ENCODE peak calls at places on chromosome 3, in eight cellular contexts. One of them, this sample, is unnamed.

GRCh38 chr3:137105277-137105977 is 147.6 kb downstream of the IL20RB start:
- DNase-seq in HCT116: peak; percentile 52
- DNase-seq in left ventricle myocardium inferior: no peak
- DNase-seq in esophagus muscularis mucosa: no peak
- DNase-seq in neuronal stem cell: peak; percentile 80
- DNase-seq in Peyer's patch: no peak
- DNase-seq in psoas muscle: no peak
- DNase-seq in aorta: no peak
- DNase-seq in this sample: no peak

GRCh38 chr3:144770813-144771400 is 799.3 kb downstream of the DIPK2A start:
- DNase-seq in HCT116: peak; percentile 24
- DNase-seq in esophagus muscularis mucosa: no peak
- DNase-seq in psoas muscle: no peak
- DNase-seq in neuronal stem cell: peak; percentile 8
- DNase-seq in left ventricle myocardium inferior: no peak
- DNase-seq in Peyer's patch: no peak
- DNase-seq in aorta: no peak
- DNase-seq in this sample: no peak

GRCh38 chr3:175940243-175940642 is 1081.1 kb downstream of the NAALADL2 start:
- DNase-seq in aorta: no peak
- DNase-seq in Peyer's patch: no peak
- DNase-seq in neuronal stem cell: no peak
- DNase-seq in HCT116: no peak
- DNase-seq in left ventricle myocardium inferior: no peak
- DNase-seq in psoas muscle: no peak
- DNase-seq in esophagus muscularis mucosa: no peak
- DNase-seq in this sample: no peak

GRCh38 chr3:11157406-11157805 is 3.1 kb downstream of the HRH1 start:
- DNase-seq in neuronal stem cell: no peak
- DNase-seq in psoas muscle: no peak
- DNase-seq in Peyer's patch: no peak
- DNase-seq in HCT116: no peak
- DNase-seq in left ventricle myocardium inferior: no peak
- DNase-seq in aorta: no peak
- DNase-seq in esophagus muscularis mucosa: no peak
- DNase-seq in this sample: no peak

GRCh38 chr3:148861277-148861869 is 3.7 kb upstream of the CPA3 start:
- DNase-seq in Peyer's patch: no peak
- DNase-seq in esophagus muscularis mucosa: no peak
- DNase-seq in psoas muscle: no peak
- DNase-seq in neuronal stem cell: peak; percentile 9
- DNase-seq in HCT116: peak; percentile 40
- DNase-seq in aorta: no peak
- DNase-seq in left ventricle myocardium inferior: no peak
- DNase-seq in this sample: no peak

GRCh38 chr3:113117511-113118302 is 93.7 kb upstream of the BOC start:
- DNase-seq in neuronal stem cell: no peak
- DNase-seq in esophagus muscularis mucosa: no peak
- DNase-seq in aorta: no peak
- DNase-seq in HCT116: no peak
- DNase-seq in left ventricle myocardium inferior: no peak
- DNase-seq in psoas muscle: no peak
- DNase-seq in Peyer's patch: no peak
- DNase-seq in this sample: no peak

GRCh38 chr3:173584834-173585831 is 187.6 kb downstream of the NLGN1 start:
- DNase-seq in HCT116: no peak
- DNase-seq in esophagus muscularis mucosa: no peak
- DNase-seq in left ventricle myocardium inferior: peak; percentile 25
- DNase-seq in neuronal stem cell: peak; percentile 77
- DNase-seq in aorta: peak; percentile 73
- DNase-seq in psoas muscle: no peak
- DNase-seq in Peyer's patch: no peak
- DNase-seq in this sample: no peak

GRCh38 chr3:43285644-43286043 is 696 bp upstream of the SNRK start:
- DNase-seq in aorta: no peak
- DNase-seq in psoas muscle: no peak
- DNase-seq in left ventricle myocardium inferior: no peak
- DNase-seq in HCT116: no peak
- DNase-seq in Peyer's patch: no peak
- DNase-seq in esophagus muscularis mucosa: no peak
- DNase-seq in neuronal stem cell: peak; percentile 6
- DNase-seq in this sample: no peak

GRCh38 chr3:51944541-51945021 is 2.4 kb downstream of the PARP3 start:
- DNase-seq in Peyer's patch: no peak
- DNase-seq in aorta: peak; percentile 41
- DNase-seq in left ventricle myocardium inferior: no peak
- DNase-seq in esophagus muscularis mucosa: no peak
- DNase-seq in psoas muscle: no peak
- DNase-seq in HCT116: no peak
- DNase-seq in neuronal stem cell: no peak
- DNase-seq in this sample: no peak

GRCh38 chr3:153704115-153704514 is 417.1 kb upstream of the ARHGEF26 start:
- DNase-seq in neuronal stem cell: no peak
- DNase-seq in Peyer's patch: no peak
- DNase-seq in aorta: no peak
- DNase-seq in HCT116: no peak
- DNase-seq in esophagus muscularis mucosa: no peak
- DNase-seq in psoas muscle: no peak
- DNase-seq in left ventricle myocardium inferior: no peak
- DNase-seq in this sample: no peak

GRCh38 chr3:97793415-97794019 is 28.3 kb upstream of the CRYBG3 start:
- DNase-seq in left ventricle myocardium inferior: no peak
- DNase-seq in Peyer's patch: no peak
- DNase-seq in HCT116: peak; percentile 26
- DNase-seq in aorta: no peak
- DNase-seq in psoas muscle: no peak
- DNase-seq in neuronal stem cell: peak; percentile 23
- DNase-seq in esophagus muscularis mucosa: no peak
- DNase-seq in this sample: peak; percentile 80

GRCh38 chr3:100899440-100900091 is 93.7 kb downstream of the ABI3BP start:
- DNase-seq in aorta: no peak
- DNase-seq in left ventricle myocardium inferior: no peak
- DNase-seq in Peyer's patch: no peak
- DNase-seq in HCT116: no peak
- DNase-seq in psoas muscle: no peak
- DNase-seq in neuronal stem cell: no peak
- DNase-seq in esophagus muscularis mucosa: no peak
- DNase-seq in this sample: no peak

GRCh38 chr3:183044547-183045229 is 54.6 kb downstream of the MCCC1 start:
- DNase-seq in neuronal stem cell: no peak
- DNase-seq in aorta: no peak
- DNase-seq in left ventricle myocardium inferior: no peak
- DNase-seq in Peyer's patch: peak; percentile 73
- DNase-seq in HCT116: no peak
- DNase-seq in psoas muscle: no peak
- DNase-seq in esophagus muscularis mucosa: no peak
- DNase-seq in this sample: no peak

GRCh38 chr3:69639851-69640250 is 99.4 kb upstream of the MITF start:
- DNase-seq in esophagus muscularis mucosa: no peak
- DNase-seq in aorta: no peak
- DNase-seq in Peyer's patch: no peak
- DNase-seq in HCT116: no peak
- DNase-seq in psoas muscle: no peak
- DNase-seq in left ventricle myocardium inferior: no peak
- DNase-seq in neuronal stem cell: no peak
- DNase-seq in this sample: no peak

GRCh38 chr3:16441306-16441898 is 72.1 kb downstream of the RFTN1 start:
- DNase-seq in neuronal stem cell: no peak
- DNase-seq in Peyer's patch: no peak
- DNase-seq in aorta: no peak
- DNase-seq in left ventricle myocardium inferior: no peak
- DNase-seq in HCT116: no peak
- DNase-seq in psoas muscle: no peak
- DNase-seq in esophagus muscularis mucosa: no peak
- DNase-seq in this sample: no peak

GRCh38 chr3:184262166-184262926 is 993 bp upstream of the CAMK2N2 start:
- DNase-seq in Peyer's patch: no peak
- DNase-seq in aorta: no peak
- DNase-seq in left ventricle myocardium inferior: no peak
- DNase-seq in HCT116: no peak
- DNase-seq in esophagus muscularis mucosa: no peak
- DNase-seq in psoas muscle: no peak
- DNase-seq in neuronal stem cell: no peak
- DNase-seq in this sample: no peak

GRCh38 chr3:185680216-185680615 is 94.1 kb downstream of the SENP2 start:
- DNase-seq in left ventricle myocardium inferior: no peak
- DNase-seq in Peyer's patch: no peak
- DNase-seq in neuronal stem cell: no peak
- DNase-seq in psoas muscle: no peak
- DNase-seq in HCT116: no peak
- DNase-seq in esophagus muscularis mucosa: no peak
- DNase-seq in aorta: no peak
- DNase-seq in this sample: no peak

GRCh38 chr3:107710851-107711250 is 188.1 kb downstream of the BBX start:
- DNase-seq in psoas muscle: peak; percentile 84
- DNase-seq in Peyer's patch: no peak
- DNase-seq in aorta: peak; percentile 50
- DNase-seq in neuronal stem cell: no peak
- DNase-seq in left ventricle myocardium inferior: peak; percentile 44
- DNase-seq in HCT116: peak; percentile 15
- DNase-seq in esophagus muscularis mucosa: no peak
- DNase-seq in this sample: no peak

GRCh38 chr3:127431066-127431465 is 143.2 kb upstream of the PRR20G start:
- DNase-seq in psoas muscle: no peak
- DNase-seq in esophagus muscularis mucosa: no peak
- DNase-seq in Peyer's patch: no peak
- DNase-seq in aorta: no peak
- DNase-seq in neuronal stem cell: no peak
- DNase-seq in HCT116: no peak
- DNase-seq in left ventricle myocardium inferior: no peak
- DNase-seq in this sample: no peak

DNA sequence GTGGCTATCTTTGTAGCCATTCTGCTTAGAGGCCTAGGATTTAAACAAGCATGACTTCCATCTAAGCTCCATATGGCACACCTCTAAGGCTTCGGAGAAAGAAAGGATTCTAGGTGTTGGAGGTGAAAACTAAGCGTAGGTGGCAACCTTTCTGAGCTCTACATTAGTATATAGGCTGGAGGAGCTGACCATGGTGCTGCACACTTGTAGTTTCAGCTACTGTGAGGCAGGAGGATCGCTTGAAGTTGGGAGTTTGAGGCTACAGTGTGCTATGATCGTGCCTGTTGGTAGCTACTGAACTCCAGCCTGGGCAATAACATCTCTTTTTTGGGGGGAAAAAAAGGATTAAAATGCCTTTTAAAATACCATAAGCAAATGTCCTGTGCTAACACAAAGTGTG is 7.4 kb downstream of the EAF1 start:
- DNase-seq in esophagus muscularis mucosa: no peak
- DNase-seq in HCT116: no peak
- DNase-seq in neuronal stem cell: no peak
- DNase-seq in psoas muscle: no peak
- DNase-seq in left ventricle myocardium inferior: no peak
- DNase-seq in aorta: no peak
- DNase-seq in Peyer's patch: no peak
- DNase-seq in this sample: no peak
- H3K36me3 ChIP-seq in esophagus muscularis mucosa: peaks cover 74% of the 10 kb centered on the region
- H3K36me3 ChIP-seq in HCT116: peaks cover 40% of the 10 kb centered on the region
- H3K36me3 ChIP-seq in neuronal stem cell: peaks cover 31% of the 10 kb centered on the region
- H3K36me3 ChIP-seq in psoas muscle: peaks cover 98% of the 10 kb centered on the region
- H3K36me3 ChIP-seq in left ventricle myocardium inferior: peaks cover 87% of the 10 kb centered on the region
- H3K36me3 ChIP-seq in aorta: peaks cover 15% of the 10 kb centered on the region
- H3K36me3 ChIP-seq in Peyer's patch: no peaks in the 10 kb centered on the region
- H3K36me3 ChIP-seq in this sample: peaks cover 93% of the 10 kb centered on the region

DNA sequence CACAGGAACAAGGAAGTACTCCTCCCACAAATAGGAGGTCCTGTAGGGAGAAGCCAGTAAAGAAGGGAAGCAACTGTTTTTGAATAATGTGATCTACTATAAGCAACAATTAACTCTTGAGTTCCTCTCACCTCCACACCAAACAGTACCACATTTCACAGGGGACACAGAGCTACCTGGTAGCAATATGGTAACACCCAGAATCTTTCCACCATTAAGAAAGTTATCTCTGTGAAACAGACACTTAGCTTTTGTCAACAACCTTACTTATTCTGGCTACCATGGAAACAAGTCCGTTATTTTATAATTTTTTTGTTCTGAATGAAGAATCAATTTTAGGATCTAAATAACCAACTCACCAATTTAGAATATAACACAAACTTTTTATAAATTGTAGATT is 49.5 kb downstream of the TBL1XR1 start:
- DNase-seq in Peyer's patch: no peak
- DNase-seq in left ventricle myocardium inferior: no peak
- DNase-seq in psoas muscle: no peak
- DNase-seq in esophagus muscularis mucosa: no peak
- DNase-seq in HCT116: no peak
- DNase-seq in neuronal stem cell: no peak
- DNase-seq in aorta: no peak
- DNase-seq in this sample: no peak
- H3K4me1 ChIP-seq in Peyer's patch: no peaks in the 10 kb centered on the region
- H3K4me1 ChIP-seq in left ventricle myocardium inferior: peaks cover 92% of the 10 kb centered on the region
- H3K4me1 ChIP-seq in psoas muscle: peaks cover 62% of the 10 kb centered on the region
- H3K4me1 ChIP-seq in esophagus muscularis mucosa: peaks cover 84% of the 10 kb centered on the region
- H3K4me1 ChIP-seq in HCT116: peaks cover 25% of the 10 kb centered on the region
- H3K4me1 ChIP-seq in neuronal stem cell: no peaks in the 10 kb centered on the region
- H3K4me1 ChIP-seq in aorta: peaks cover 6% of the 10 kb centered on the region
- H3K4me1 ChIP-seq in this sample: peaks cover 87% of the 10 kb centered on the region

GRCh38 chr3:59510576-59510975 is 460.8 kb upstream of the CFAP20DC start:
- DNase-seq in HCT116: no peak
- DNase-seq in psoas muscle: no peak
- DNase-seq in left ventricle myocardium inferior: no peak
- DNase-seq in neuronal stem cell: no peak
- DNase-seq in Peyer's patch: no peak
- DNase-seq in esophagus muscularis mucosa: no peak
- DNase-seq in aorta: no peak
- DNase-seq in this sample: no peak
- H3K36me3 ChIP-seq in HCT116: no peaks in the 10 kb centered on the region
- H3K36me3 ChIP-seq in psoas muscle: no peaks in the 10 kb centered on the region
- H3K36me3 ChIP-seq in left ventricle myocardium inferior: no peaks in the 10 kb centered on the region
- H3K36me3 ChIP-seq in neuronal stem cell: no peaks in the 10 kb centered on the region
- H3K36me3 ChIP-seq in Peyer's patch: no peaks in the 10 kb centered on the region
- H3K36me3 ChIP-seq in esophagus muscularis mucosa: no peaks in the 10 kb centered on the region
- H3K36me3 ChIP-seq in aorta: no peaks in the 10 kb centered on the region
- H3K36me3 ChIP-seq in this sample: no peaks in the 10 kb centered on the region

GRCh38 chr3:29183346-29184087 is 97.4 kb upstream of the RBMS3 start:
- DNase-seq in Peyer's patch: no peak
- DNase-seq in neuronal stem cell: no peak
- DNase-seq in psoas muscle: no peak
- DNase-seq in esophagus muscularis mucosa: no peak
- DNase-seq in left ventricle myocardium inferior: no peak
- DNase-seq in aorta: no peak
- DNase-seq in HCT116: no peak
- DNase-seq in this sample: no peak
- H3K4me1 ChIP-seq in Peyer's patch: no peaks in the 10 kb centered on the region
- H3K4me1 ChIP-seq in neuronal stem cell: no peaks in the 10 kb centered on the region
- H3K4me1 ChIP-seq in psoas muscle: peaks cover 27% of the 10 kb centered on the region
- H3K4me1 ChIP-seq in esophagus muscularis mucosa: peaks cover 9% of the 10 kb centered on the region
- H3K4me1 ChIP-seq in left ventricle myocardium inferior: peaks cover 40% of the 10 kb centered on the region
- H3K4me1 ChIP-seq in aorta: no peaks in the 10 kb centered on the region
- H3K4me1 ChIP-seq in HCT116: peaks cover 47% of the 10 kb centered on the region
- H3K4me1 ChIP-seq in this sample: no peaks in the 10 kb centered on the region

DNA sequence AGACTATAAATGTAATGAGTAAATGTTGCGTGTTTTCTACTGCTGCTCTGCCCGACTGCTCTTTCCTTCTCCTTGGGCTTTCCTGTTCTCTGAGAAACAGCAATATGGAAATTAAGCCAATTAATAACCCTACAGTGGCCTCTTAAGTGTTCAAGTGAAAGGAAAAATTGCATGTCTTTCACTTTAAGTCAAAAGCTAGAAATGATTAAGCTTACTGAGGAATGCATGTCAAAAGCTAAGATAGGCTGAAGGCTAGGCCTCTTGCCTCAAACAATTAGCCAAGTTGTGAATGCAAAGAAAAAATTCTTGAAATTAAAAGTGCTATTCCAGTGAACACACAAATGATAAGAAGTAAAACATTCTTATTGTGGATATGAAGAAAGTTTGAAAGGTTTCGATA is 55.0 kb downstream of the ATP2C1 start:
- DNase-seq in Peyer's patch: no peak
- DNase-seq in psoas muscle: no peak
- DNase-seq in neuronal stem cell: no peak
- DNase-seq in left ventricle myocardium inferior: no peak
- DNase-seq in esophagus muscularis mucosa: no peak
- DNase-seq in HCT116: no peak
- DNase-seq in aorta: no peak
- DNase-seq in this sample: peak; percentile 10
- H3K36me3 ChIP-seq in Peyer's patch: no peaks in the 10 kb centered on the region
- H3K36me3 ChIP-seq in psoas muscle: peaks cover 84% of the 10 kb centered on the region
- H3K36me3 ChIP-seq in neuronal stem cell: peaks cover 3% of the 10 kb centered on the region
- H3K36me3 ChIP-seq in left ventricle myocardium inferior: peaks cover 73% of the 10 kb centered on the region
- H3K36me3 ChIP-seq in esophagus muscularis mucosa: peaks cover 30% of the 10 kb centered on the region
- H3K36me3 ChIP-seq in HCT116: peaks cover 6% of the 10 kb centered on the region
- H3K36me3 ChIP-seq in aorta: peaks cover 8% of the 10 kb centered on the region
- H3K36me3 ChIP-seq in this sample: peaks cover 59% of the 10 kb centered on the region

This sample was measured in CD4-positive, CD25-positive, alpha-beta regulatory T cell.